ENCODE peak calls at places on chromosome 2, in five cellular contexts. J, I, N, Q and F are unnamed samples.
A peak's percentile ranks its signal among the peaks of the same experiment; 100 is the strongest.

GRCh38 chr2:37894601-37895000 is 30.5 kb upstream of the RMDN2 start:
- DNase-seq in Q (no peak), J (no peak), N (no peak), I (no peak), F (no peak)

GRCh38 chr2:33146112-33146511 is 199.4 kb downstream of the LTBP1 start:
- DNase-seq in I (no peak), J (no peak), N (no peak), Q (no peak), F (no peak)

GRCh38 chr2:95345415-95346235 is 48.5 kb downstream of the KCNIP3 start:
- DNase-seq in N (peak; percentile 83), I (peak; percentile 79), Q (peak; percentile 16), J (peak; percentile 86), F (peak; percentile 87)

GRCh38 chr2:33069894-33070651 is 123.3 kb downstream of the LTBP1 start:
- DNase-seq in J (no peak), I (peak; percentile 90), N (peak; percentile 46), Q (no peak), F (peak; percentile 82)

GRCh38 chr2:99898649-99899048 is 243.7 kb downstream of the AFF3 start:
- DNase-seq in I (no peak), Q (no peak), N (no peak), J (no peak), F (no peak)

GRCh38 chr2:52810460-52810859 is 957.1 kb upstream of the CHAC2 start:
- DNase-seq in J (no peak), N (no peak), I (no peak), Q (no peak), F (no peak)

GRCh38 chr2:165369131-165369935 is 100.2 kb upstream of the CSRNP3 start:
- DNase-seq in Q (no peak), J (no peak), I (no peak), N (peak; percentile 43), F (no peak)

GRCh38 chr2:174465327-174465726 is 21.5 kb downstream of the GPR155 start:
- DNase-seq in Q (no peak), J (no peak), N (no peak), I (no peak), F (no peak)

DNA sequence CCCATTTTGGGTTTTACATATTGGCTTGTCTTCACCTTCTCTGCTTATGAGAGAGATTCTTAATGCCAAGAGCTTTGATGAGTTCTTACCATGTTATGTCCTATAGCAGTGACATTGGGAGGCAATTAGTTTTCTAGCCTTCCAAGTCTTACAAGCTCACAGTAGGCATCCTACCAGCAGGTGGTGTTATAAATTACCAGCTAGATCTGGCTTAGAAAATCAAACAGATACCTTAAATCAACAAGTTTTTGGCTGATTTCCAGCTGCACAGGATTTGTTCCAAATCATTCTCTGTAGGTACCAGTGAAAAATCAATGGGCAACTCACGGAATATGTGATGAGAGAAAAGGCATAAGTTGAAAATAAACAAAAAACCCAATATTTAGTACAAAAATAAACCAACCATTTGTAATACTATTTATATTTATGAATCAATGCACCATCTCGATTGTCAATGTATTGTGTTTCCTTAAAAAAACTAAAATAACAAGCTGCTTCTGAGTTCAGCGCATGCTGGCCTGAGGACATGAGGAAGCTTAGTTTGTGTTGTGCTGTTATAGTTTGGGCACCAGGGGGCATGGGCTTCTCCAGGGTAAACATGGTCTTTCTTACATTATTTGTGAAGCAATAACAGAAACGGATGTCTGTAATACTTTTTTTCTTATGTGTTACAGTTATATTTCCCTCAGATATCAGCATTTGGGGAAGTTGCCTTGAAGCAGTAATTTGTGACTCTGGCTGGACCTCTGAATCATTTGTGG is 34.1 kb upstream of the NXPH2 start:
- DNase-seq in Q (no peak), I (no peak), J (no peak), N (no peak), F (no peak)
- TF ChIP-seq CTCF in Q (peak; percentile 42), I (no peak), J (peak; percentile 9), N (no peak), F (no peak)

GRCh38 chr2:26558271-26559043 is 80.5 kb upstream of the OTOF start:
- DNase-seq in J (no peak), Q (no peak), N (no peak), I (no peak), F (no peak)

GRCh38 chr2:26561376-26561775 is 79.8 kb downstream of the CIB4 start:
- DNase-seq in J (no peak), Q (no peak), N (no peak), I (no peak), F (no peak)

GRCh38 chr2:26560892-26561291 is 80.3 kb downstream of the CIB4 start:
- DNase-seq in Q (no peak), I (no peak), J (no peak), N (no peak), F (no peak)

GRCh38 chr2:26559044-26559405 is 81.1 kb upstream of the OTOF start:
- DNase-seq in N (no peak), J (no peak), I (no peak), Q (no peak), F (peak; percentile 25)

DNA sequence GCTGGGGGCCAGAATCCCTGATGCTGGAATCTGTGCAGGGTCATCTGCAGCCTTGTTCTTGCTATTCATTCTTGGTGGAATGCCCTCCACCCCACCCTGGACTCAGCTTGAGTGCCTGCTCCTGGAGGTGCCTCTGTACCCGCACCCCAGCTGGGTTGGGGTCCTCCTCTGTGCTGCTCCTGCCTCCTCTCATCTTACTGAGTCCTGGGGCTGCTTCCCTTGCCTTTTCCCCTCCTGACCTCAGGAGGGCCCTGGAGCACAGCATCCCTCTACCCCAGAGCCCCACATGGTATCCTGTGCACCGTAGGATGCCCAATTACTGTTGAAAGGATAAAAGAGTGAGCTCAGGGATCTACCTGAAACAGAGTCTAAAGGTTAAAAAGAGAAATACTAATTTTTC is 81.6 kb downstream of the CIB4 start:
- DNase-seq in I (no peak), Q (no peak), N (no peak), J (no peak), F (no peak)
- H3K27ac ChIP-seq in I (no peak overlapping the region), Q (no peak overlapping the region), N (no peak overlapping the region), J (no peak overlapping the region), F (no peak overlapping the region)

GRCh38 chr2:139007130-139007529 is 226.9 kb upstream of the NXPH2 start:
- DNase-seq in J (no peak), I (no peak), N (no peak), Q (no peak), F (no peak)
- H3K9me3 ChIP-seq in J (no peaks in the 10 kb centered on the region), I (no peaks in the 10 kb centered on the region), N (no peaks in the 10 kb centered on the region), Q (no peaks in the 10 kb centered on the region), F (no peaks in the 10 kb centered on the region)

GRCh38 chr2:233862261-233862768 is 5.9 kb downstream of the MSL3B start:
- DNase-seq in N (no peak), J (no peak), Q (no peak), I (no peak), F (no peak)

GRCh38 chr2:233866479-233866878 is 1.7 kb downstream of the MSL3B start:
- DNase-seq in N (no peak), I (no peak), J (no peak), Q (no peak), F (no peak)

GRCh38 chr2:233867993-233868532 is at the start of gene MSL3B:
- DNase-seq in N (peak; percentile 42), Q (no peak), J (no peak), I (no peak), F (peak; percentile 26)

GRCh38 chr2:233871432-233871831 is 3.2 kb upstream of the MSL3B start:
- DNase-seq in J (no peak), N (no peak), Q (no peak), I (no peak), F (no peak)

DNA sequence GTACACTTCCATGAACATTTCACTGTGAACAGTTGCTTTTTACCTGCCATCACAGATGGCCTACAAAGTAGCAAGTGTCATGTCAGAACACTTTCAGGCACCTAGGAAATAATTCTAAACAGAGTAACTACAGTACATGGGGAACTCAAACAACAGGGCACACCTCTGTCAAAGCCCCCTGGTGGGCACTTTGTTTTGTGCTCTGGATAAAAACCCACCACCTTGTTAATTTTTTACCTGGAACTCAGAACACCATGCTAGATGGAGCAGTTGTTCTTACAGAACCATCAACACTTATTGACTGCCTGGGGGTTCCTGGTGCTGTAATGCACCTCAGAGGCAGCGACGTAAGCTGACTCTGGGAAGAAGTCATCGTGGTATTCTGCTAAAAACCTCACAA is 2.3 kb downstream of the MSL3B start:
- DNase-seq in J (no peak), Q (peak; percentile 35), I (no peak), N (no peak), F (no peak)
- TF ChIP-seq CTCF in J (no peak), Q (peak; percentile 77), I (no peak), N (no peak), F (no peak)

DNA sequence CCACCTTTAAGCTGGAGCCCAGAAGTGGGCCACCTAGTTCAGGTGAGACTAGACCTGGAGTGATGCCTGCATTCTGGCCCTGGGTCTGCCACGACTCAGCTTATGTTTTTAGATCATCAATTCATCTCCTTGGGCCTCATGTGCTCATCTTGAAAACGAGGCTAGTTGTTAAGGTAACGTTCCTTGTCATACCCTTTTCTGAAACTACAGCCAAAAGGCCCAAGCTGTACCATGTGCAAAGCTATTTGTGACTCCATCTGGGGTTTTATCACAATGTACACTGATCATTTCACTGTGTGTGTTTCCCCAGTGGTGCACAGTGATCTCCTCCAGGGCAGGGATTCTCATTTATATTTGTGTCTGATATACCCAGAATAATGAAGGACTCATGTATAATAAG is 138.4 kb upstream of the COPS8 start:
- DNase-seq in Q (no peak), N (no peak), J (no peak), I (peak; percentile 40), F (no peak)
- H3K27ac ChIP-seq in Q (no peak overlapping the region), N (no peak overlapping the region), J (no peak overlapping the region), I (no peak overlapping the region), F (no peak overlapping the region)